ENCODE peak calls at places on chromosomes 3 and 15, in five cellular contexts. Q is SW480, W is amniotic stem cell, P is GM12891, G is NCI-H226. I is an unnamed sample.

GRCh38 chr15:94300612-94301011 is 69.3 kb downstream of the MCTP2 start:
- DNase-seq in Q (no peak), W (no peak), P (no peak), G (peak), I (no peak)

GRCh38 chr3:69051796-69052566 is at the start of gene TMF1:
- DNase-seq in Q (peak), W (no peak), P (peak), G (peak), I (peak)

GRCh38 chr15:35755237-35755802 is 209.4 kb upstream of the DPH6 start:
- DNase-seq in Q (no peak), W (no peak), P (no peak), G (no peak), I (no peak)

GRCh38 chr3:195105389-195105788 is 165.6 kb downstream of the XXYLT1 start:
- DNase-seq in Q (no peak), W (no peak), P (no peak), G (no peak), I (no peak)

GRCh38 chr3:101038880-101039279 is 45.7 kb upstream of the ABI3BP start:
- DNase-seq in Q (no peak), W (no peak), P (no peak), G (peak), I (no peak)

GRCh38 chr3:82354181-82354696 is 592.8 kb upstream of the GBE1 start:
- DNase-seq in Q (no peak), W (no peak), P (no peak), G (no peak), I (no peak)

GRCh38 chr3:65851827-65852226 is 186.9 kb downstream of the MAGI1 start:
- DNase-seq in Q (no peak), W (peak), P (no peak), G (peak), I (no peak)

GRCh38 chr15:66841953-66842681 is 140.1 kb downstream of the SMAD6 start:
- DNase-seq in Q (peak), W (peak), P (no peak), G (peak), I (peak)

GRCh38 chr15:45646220-45646619 is 11.4 kb downstream of the SQOR start:
- DNase-seq in Q (no peak), W (peak), P (no peak), G (no peak), I (no peak)